ENCODE peak calls at places on chromosome 16, in nine cellular contexts. One of them, this sample, is unnamed.

GRCh38 chr16:67391424-67392300 is 1.6 kb downstream of the TPPP3 start:
- DNase-seq in astrocyte: no peak
- DNase-seq in uterus: no peak
- DNase-seq in CD8-positive, alpha-beta T cell: no peak
- DNase-seq in tibial nerve: no peak
- DNase-seq in gastrocnemius medialis: no peak
- DNase-seq in brain microvascular endothelial cell: no peak
- DNase-seq in MM.1S: no peak
- DNase-seq in body of pancreas: no peak
- DNase-seq in this sample: no peak

GRCh38 chr16:56610609-56611111 is 2.3 kb downstream of the MT2A start:
- DNase-seq in brain microvascular endothelial cell: peak; percentile 60
- DNase-seq in gastrocnemius medialis: no peak
- DNase-seq in astrocyte: no peak
- DNase-seq in tibial nerve: no peak
- DNase-seq in CD8-positive, alpha-beta T cell: no peak
- DNase-seq in body of pancreas: no peak
- DNase-seq in MM.1S: no peak
- DNase-seq in uterus: no peak
- DNase-seq in this sample: no peak

GRCh38 chr16:68444058-68444657 is 4.2 kb downstream of the SMPD3 start:
- DNase-seq in uterus: no peak
- DNase-seq in gastrocnemius medialis: no peak
- DNase-seq in MM.1S: no peak
- DNase-seq in astrocyte: peak; percentile 14
- DNase-seq in brain microvascular endothelial cell: peak; percentile 20
- DNase-seq in tibial nerve: no peak
- DNase-seq in body of pancreas: peak; percentile 35
- DNase-seq in CD8-positive, alpha-beta T cell: no peak
- DNase-seq in this sample: no peak

GRCh38 chr16:89606006-89606405 is 7.4 kb upstream of the DPEP1 start:
- DNase-seq in CD8-positive, alpha-beta T cell: no peak
- DNase-seq in MM.1S: no peak
- DNase-seq in body of pancreas: no peak
- DNase-seq in gastrocnemius medialis: no peak
- DNase-seq in astrocyte: no peak
- DNase-seq in tibial nerve: no peak
- DNase-seq in uterus: no peak
- DNase-seq in brain microvascular endothelial cell: no peak
- DNase-seq in this sample: no peak

GRCh38 chr16:23994615-23995014 is 158.8 kb downstream of the PRKCB start:
- DNase-seq in gastrocnemius medialis: no peak
- DNase-seq in brain microvascular endothelial cell: no peak
- DNase-seq in body of pancreas: no peak
- DNase-seq in astrocyte: no peak
- DNase-seq in uterus: no peak
- DNase-seq in CD8-positive, alpha-beta T cell: no peak
- DNase-seq in tibial nerve: no peak
- DNase-seq in MM.1S: no peak
- DNase-seq in this sample: no peak

GRCh38 chr16:57609541-57610401 is 18.7 kb upstream of the ADGRG1 start:
- DNase-seq in gastrocnemius medialis: no peak
- DNase-seq in CD8-positive, alpha-beta T cell: peak; percentile 25
- DNase-seq in tibial nerve: no peak
- DNase-seq in body of pancreas: peak; percentile 70
- DNase-seq in astrocyte: no peak
- DNase-seq in MM.1S: peak; percentile 95
- DNase-seq in uterus: no peak
- DNase-seq in brain microvascular endothelial cell: no peak
- DNase-seq in this sample: peak; percentile 82

GRCh38 chr16:47492428-47493357 is 31.6 kb downstream of the PHKB start:
- DNase-seq in brain microvascular endothelial cell: peak; percentile 65
- DNase-seq in CD8-positive, alpha-beta T cell: no peak
- DNase-seq in gastrocnemius medialis: peak; percentile 88
- DNase-seq in tibial nerve: peak; percentile 68
- DNase-seq in uterus: peak; percentile 75
- DNase-seq in astrocyte: no peak
- DNase-seq in MM.1S: no peak
- DNase-seq in body of pancreas: peak; percentile 76
- DNase-seq in this sample: peak; percentile 67

GRCh38 chr16:87764600-87765472 is 950 bp downstream of the KLHDC4 start:
- DNase-seq in uterus: no peak
- DNase-seq in MM.1S: peak; percentile 44
- DNase-seq in CD8-positive, alpha-beta T cell: no peak
- DNase-seq in tibial nerve: no peak
- DNase-seq in astrocyte: no peak
- DNase-seq in gastrocnemius medialis: no peak
- DNase-seq in body of pancreas: no peak
- DNase-seq in brain microvascular endothelial cell: no peak
- DNase-seq in this sample: no peak

GRCh38 chr16:1678500-1679098 is 520 bp downstream of the JPT2 start:
- DNase-seq in CD8-positive, alpha-beta T cell: peak; percentile 19
- DNase-seq in astrocyte: peak; percentile 27
- DNase-seq in tibial nerve: peak; percentile 20
- DNase-seq in uterus: peak; percentile 32
- DNase-seq in brain microvascular endothelial cell: peak; percentile 16
- DNase-seq in MM.1S: no peak
- DNase-seq in body of pancreas: peak; percentile 45
- DNase-seq in gastrocnemius medialis: peak; percentile 39
- DNase-seq in this sample: no peak

GRCh38 chr16:64455275-64455674 is 666.6 kb downstream of the CDH11 start:
- DNase-seq in astrocyte: peak; percentile 29
- DNase-seq in uterus: no peak
- DNase-seq in body of pancreas: no peak
- DNase-seq in tibial nerve: no peak
- DNase-seq in gastrocnemius medialis: no peak
- DNase-seq in MM.1S: no peak
- DNase-seq in CD8-positive, alpha-beta T cell: no peak
- DNase-seq in brain microvascular endothelial cell: no peak
- DNase-seq in this sample: no peak

GRCh38 chr16:4382795-4383357 is 11.2 kb downstream of the VASN start:
- DNase-seq in body of pancreas: no peak
- DNase-seq in brain microvascular endothelial cell: no peak
- DNase-seq in MM.1S: no peak
- DNase-seq in astrocyte: no peak
- DNase-seq in uterus: no peak
- DNase-seq in CD8-positive, alpha-beta T cell: no peak
- DNase-seq in gastrocnemius medialis: no peak
- DNase-seq in tibial nerve: no peak
- DNase-seq in this sample: no peak

GRCh38 chr16:83849434-83849833 is 41.7 kb downstream of the HSBP1 start:
- DNase-seq in gastrocnemius medialis: no peak
- DNase-seq in brain microvascular endothelial cell: no peak
- DNase-seq in MM.1S: no peak
- DNase-seq in body of pancreas: no peak
- DNase-seq in astrocyte: no peak
- DNase-seq in CD8-positive, alpha-beta T cell: no peak
- DNase-seq in uterus: no peak
- DNase-seq in tibial nerve: no peak
- DNase-seq in this sample: no peak

GRCh38 chr16:57997176-57997527 is 3.3 kb downstream of the ZNF319 start:
- DNase-seq in gastrocnemius medialis: no peak
- DNase-seq in MM.1S: no peak
- DNase-seq in astrocyte: no peak
- DNase-seq in body of pancreas: no peak
- DNase-seq in uterus: no peak
- DNase-seq in tibial nerve: no peak
- DNase-seq in CD8-positive, alpha-beta T cell: no peak
- DNase-seq in brain microvascular endothelial cell: no peak
- DNase-seq in this sample: no peak

GRCh38 chr16:10333321-10334032 is 52.4 kb upstream of the ATF7IP2 start:
- DNase-seq in CD8-positive, alpha-beta T cell: no peak
- DNase-seq in tibial nerve: no peak
- DNase-seq in astrocyte: no peak
- DNase-seq in brain microvascular endothelial cell: no peak
- DNase-seq in uterus: no peak
- DNase-seq in body of pancreas: no peak
- DNase-seq in MM.1S: no peak
- DNase-seq in gastrocnemius medialis: no peak
- DNase-seq in this sample: no peak

GRCh38 chr16:51938861-51939260 is 608.1 kb downstream of the TOX3 start:
- DNase-seq in astrocyte: no peak
- DNase-seq in brain microvascular endothelial cell: no peak
- DNase-seq in uterus: no peak
- DNase-seq in CD8-positive, alpha-beta T cell: no peak
- DNase-seq in body of pancreas: no peak
- DNase-seq in gastrocnemius medialis: no peak
- DNase-seq in MM.1S: no peak
- DNase-seq in tibial nerve: no peak
- DNase-seq in this sample: no peak

GRCh38 chr16:10740845-10741208 is 2.8 kb upstream of the NUBP1 start:
- DNase-seq in CD8-positive, alpha-beta T cell: no peak
- DNase-seq in MM.1S: no peak
- DNase-seq in astrocyte: no peak
- DNase-seq in uterus: no peak
- DNase-seq in tibial nerve: no peak
- DNase-seq in brain microvascular endothelial cell: no peak
- DNase-seq in body of pancreas: no peak
- DNase-seq in gastrocnemius medialis: no peak
- DNase-seq in this sample: no peak

DNA sequence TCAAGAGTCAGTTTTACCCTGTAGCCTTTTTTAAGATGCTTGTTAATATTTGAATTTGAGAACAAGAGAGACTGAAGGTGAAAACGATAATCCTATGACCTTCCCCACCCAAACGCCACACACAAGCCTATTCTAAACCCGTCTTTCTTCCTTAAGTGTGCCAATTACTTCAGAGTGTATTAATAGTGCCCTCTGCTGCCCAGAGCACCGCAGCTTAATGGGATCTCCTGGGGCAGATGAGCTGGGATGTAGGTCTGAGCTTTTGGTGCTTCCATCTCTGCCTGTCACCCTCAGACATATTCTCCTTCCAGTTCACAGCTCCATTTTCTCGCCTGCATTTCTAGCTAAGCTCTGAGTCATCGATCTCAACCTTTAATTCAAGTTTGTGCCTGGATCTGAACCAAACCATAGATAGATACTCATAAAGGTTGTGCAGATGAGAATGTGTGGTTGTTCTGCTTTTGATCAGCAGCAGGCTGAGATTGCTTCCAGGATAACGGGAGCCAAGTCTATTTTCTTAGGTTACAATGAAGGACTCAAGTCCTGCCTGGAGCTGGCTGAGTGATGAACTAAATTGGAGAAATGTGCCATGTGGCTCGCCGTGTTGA is 46.4 kb upstream of the CDH13 start:
- DNase-seq in uterus: no peak
- DNase-seq in CD8-positive, alpha-beta T cell: no peak
- DNase-seq in tibial nerve: no peak
- DNase-seq in astrocyte: peak; percentile 58
- DNase-seq in brain microvascular endothelial cell: no peak
- DNase-seq in gastrocnemius medialis: peak; percentile 31
- DNase-seq in body of pancreas: peak; percentile 9
- DNase-seq in MM.1S: no peak
- DNase-seq in this sample: no peak
- TF ChIP-seq CTCF in uterus: no peak
- TF ChIP-seq CTCF in CD8-positive, alpha-beta T cell: no peak
- TF ChIP-seq CTCF in tibial nerve: no peak
- TF ChIP-seq CTCF in astrocyte: peak; percentile 25
- TF ChIP-seq CTCF in brain microvascular endothelial cell: peak; percentile 58
- TF ChIP-seq CTCF in gastrocnemius medialis: no peak
- TF ChIP-seq CTCF in body of pancreas: peak; percentile 33
- TF ChIP-seq CTCF in MM.1S: no peak
- TF ChIP-seq CTCF in this sample: peak; percentile 42

DNA sequence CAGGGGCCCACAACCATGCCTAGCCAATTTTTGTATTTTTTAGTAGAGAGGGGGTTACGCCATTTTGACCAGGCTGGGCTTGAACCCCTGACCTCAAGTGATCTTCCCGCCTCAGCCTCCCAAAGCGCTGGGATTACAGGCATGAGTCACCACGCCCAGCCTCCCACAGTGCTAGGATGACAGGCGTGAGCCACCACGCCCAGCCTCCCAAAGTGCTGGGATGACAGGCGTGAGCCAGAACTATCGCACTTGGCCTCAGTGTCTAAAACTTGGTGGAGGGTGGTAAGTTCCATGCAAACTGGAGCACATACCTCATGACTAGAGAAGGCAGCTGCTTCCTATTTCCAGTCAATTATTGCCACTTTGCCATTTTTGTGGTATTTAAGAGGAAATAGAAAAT is 7.1 kb downstream of the HSD17B2 start:
- DNase-seq in astrocyte: peak; percentile 47
- DNase-seq in brain microvascular endothelial cell: no peak
- DNase-seq in body of pancreas: no peak
- DNase-seq in MM.1S: no peak
- DNase-seq in tibial nerve: no peak
- DNase-seq in gastrocnemius medialis: no peak
- DNase-seq in uterus: no peak
- DNase-seq in CD8-positive, alpha-beta T cell: no peak
- DNase-seq in this sample: no peak
- H3K27me3 ChIP-seq in astrocyte: peaks cover 2% of the 10 kb centered on the region
- H3K27me3 ChIP-seq in brain microvascular endothelial cell: peaks cover 4% of the 10 kb centered on the region
- H3K27me3 ChIP-seq in body of pancreas: no peaks in the 10 kb centered on the region
- H3K27me3 ChIP-seq in MM.1S: no peaks in the 10 kb centered on the region
- H3K27me3 ChIP-seq in tibial nerve: no peaks in the 10 kb centered on the region
- H3K27me3 ChIP-seq in gastrocnemius medialis: no peaks in the 10 kb centered on the region
- H3K27me3 ChIP-seq in uterus: no peaks in the 10 kb centered on the region
- H3K27me3 ChIP-seq in CD8-positive, alpha-beta T cell: no peaks in the 10 kb centered on the region
- H3K27me3 ChIP-seq in this sample: peaks cover 2% of the 10 kb centered on the region

GRCh38 chr16:79653337-79654000 is 52.9 kb upstream of the MAF start:
- DNase-seq in brain microvascular endothelial cell: no peak
- DNase-seq in tibial nerve: no peak
- DNase-seq in uterus: peak; percentile 32
- DNase-seq in MM.1S: no peak
- DNase-seq in CD8-positive, alpha-beta T cell: no peak
- DNase-seq in gastrocnemius medialis: peak; percentile 14
- DNase-seq in body of pancreas: peak; percentile 12
- DNase-seq in astrocyte: peak; percentile 18
- DNase-seq in this sample: no peak
- TF ChIP-seq CTCF in brain microvascular endothelial cell: no peak
- TF ChIP-seq CTCF in tibial nerve: no peak
- TF ChIP-seq CTCF in uterus: no peak
- TF ChIP-seq CTCF in MM.1S: no peak
- TF ChIP-seq CTCF in CD8-positive, alpha-beta T cell: no peak
- TF ChIP-seq CTCF in gastrocnemius medialis: no peak
- TF ChIP-seq CTCF in body of pancreas: no peak
- TF ChIP-seq CTCF in astrocyte: no peak
- TF ChIP-seq CTCF in this sample: no peak

GRCh38 chr16:86289907-86290306 is 220.4 kb upstream of the FOXF1 start:
- DNase-seq in gastrocnemius medialis: no peak
- DNase-seq in tibial nerve: no peak
- DNase-seq in uterus: no peak
- DNase-seq in MM.1S: no peak
- DNase-seq in body of pancreas: no peak
- DNase-seq in astrocyte: no peak
- DNase-seq in brain microvascular endothelial cell: no peak
- DNase-seq in CD8-positive, alpha-beta T cell: no peak
- DNase-seq in this sample: no peak
- H3K27me3 ChIP-seq in gastrocnemius medialis: peaks cover 65% of the 10 kb centered on the region
- H3K27me3 ChIP-seq in tibial nerve: no peaks in the 10 kb centered on the region
- H3K27me3 ChIP-seq in uterus: peaks cover 5% of the 10 kb centered on the region
- H3K27me3 ChIP-seq in MM.1S: peaks cover 65% of the 10 kb centered on the region
- H3K27me3 ChIP-seq in body of pancreas: no peaks in the 10 kb centered on the region
- H3K27me3 ChIP-seq in astrocyte: peaks cover 81% of the 10 kb centered on the region
- H3K27me3 ChIP-seq in brain microvascular endothelial cell: peaks cover 82% of the 10 kb centered on the region
- H3K27me3 ChIP-seq in CD8-positive, alpha-beta T cell: peaks cover 3% of the 10 kb centered on the region
- H3K27me3 ChIP-seq in this sample: peaks cover 5% of the 10 kb centered on the region

This sample was measured in GM06990.